ENCODE peak calls at places on chromosomes 7 and 10, in six cellular contexts. One of them, this sample, is unnamed.

GRCh38 chr7:27739301-27739913 is 555 bp upstream of the TAX1BP1 start:
- DNase-seq in mesenchymal stem cell: no peak
- DNase-seq in mesendoderm: no peak
- DNase-seq in neuronal stem cell: no peak
- DNase-seq in IMR-90: peak; percentile 70
- DNase-seq in H9: no peak
- DNase-seq in this sample: no peak

GRCh38 chr7:64992971-64993370 is 2.1 kb upstream of the ZNF117 start:
- DNase-seq in H9: no peak
- DNase-seq in mesenchymal stem cell: no peak
- DNase-seq in IMR-90: no peak
- DNase-seq in neuronal stem cell: no peak
- DNase-seq in mesendoderm: no peak
- DNase-seq in this sample: no peak

GRCh38 chr10:64036306-64036930 is 515.2 kb downstream of the REEP3 start:
- DNase-seq in neuronal stem cell: no peak
- DNase-seq in IMR-90: no peak
- DNase-seq in mesendoderm: no peak
- DNase-seq in mesenchymal stem cell: no peak
- DNase-seq in H9: no peak
- DNase-seq in this sample: no peak

GRCh38 chr7:50146692-50147091 is 53.6 kb upstream of the ZPBP start:
- DNase-seq in mesendoderm: no peak
- DNase-seq in mesenchymal stem cell: no peak
- DNase-seq in IMR-90: no peak
- DNase-seq in H9: no peak
- DNase-seq in neuronal stem cell: no peak
- DNase-seq in this sample: no peak

GRCh38 chr10:131244836-131245235 is 66.7 kb downstream of the TCERG1L start:
- DNase-seq in neuronal stem cell: no peak
- DNase-seq in H9: no peak
- DNase-seq in mesenchymal stem cell: no peak
- DNase-seq in IMR-90: no peak
- DNase-seq in mesendoderm: no peak
- DNase-seq in this sample: no peak

GRCh38 chr7:128387663-128388485 is 21.9 kb downstream of the IMPDH1 start:
- DNase-seq in neuronal stem cell: peak; percentile 92
- DNase-seq in IMR-90: peak; percentile 57
- DNase-seq in mesenchymal stem cell: peak; percentile 72
- DNase-seq in H9: peak; percentile 93
- DNase-seq in mesendoderm: peak; percentile 92
- DNase-seq in this sample: peak; percentile 39

GRCh38 chr7:29394321-29394720 is 169.3 kb upstream of the PRR15 start:
- DNase-seq in neuronal stem cell: no peak
- DNase-seq in H9: no peak
- DNase-seq in IMR-90: no peak
- DNase-seq in mesenchymal stem cell: no peak
- DNase-seq in mesendoderm: no peak
- DNase-seq in this sample: no peak

GRCh38 chr10:1741450-1741849 is 4.1 kb upstream of the ADARB2 start:
- DNase-seq in H9: no peak
- DNase-seq in neuronal stem cell: no peak
- DNase-seq in IMR-90: no peak
- DNase-seq in mesendoderm: no peak
- DNase-seq in mesenchymal stem cell: no peak
- DNase-seq in this sample: no peak

GRCh38 chr7:17140421-17140820 is 158.0 kb upstream of the AHR start:
- DNase-seq in neuronal stem cell: no peak
- DNase-seq in IMR-90: no peak
- DNase-seq in H9: no peak
- DNase-seq in mesendoderm: no peak
- DNase-seq in mesenchymal stem cell: no peak
- DNase-seq in this sample: no peak

GRCh38 chr7:151814400-151814914 is 62.5 kb downstream of the PRKAG2 start:
- DNase-seq in H9: peak; percentile 45
- DNase-seq in mesendoderm: peak; percentile 26
- DNase-seq in mesenchymal stem cell: no peak
- DNase-seq in neuronal stem cell: peak; percentile 21
- DNase-seq in IMR-90: peak; percentile 6
- DNase-seq in this sample: no peak

GRCh38 chr10:84179059-84179710 is 5.6 kb downstream of the GPR15LG start:
- DNase-seq in IMR-90: peak; percentile 27
- DNase-seq in H9: no peak
- DNase-seq in neuronal stem cell: no peak
- DNase-seq in mesenchymal stem cell: peak; percentile 24
- DNase-seq in mesendoderm: no peak
- DNase-seq in this sample: peak; percentile 4

GRCh38 chr10:60384006-60384405 is 5.7 kb downstream of the ANK3 start:
- DNase-seq in neuronal stem cell: no peak
- DNase-seq in mesendoderm: no peak
- DNase-seq in IMR-90: peak; percentile 35
- DNase-seq in mesenchymal stem cell: no peak
- DNase-seq in H9: no peak
- DNase-seq in this sample: no peak

DNA sequence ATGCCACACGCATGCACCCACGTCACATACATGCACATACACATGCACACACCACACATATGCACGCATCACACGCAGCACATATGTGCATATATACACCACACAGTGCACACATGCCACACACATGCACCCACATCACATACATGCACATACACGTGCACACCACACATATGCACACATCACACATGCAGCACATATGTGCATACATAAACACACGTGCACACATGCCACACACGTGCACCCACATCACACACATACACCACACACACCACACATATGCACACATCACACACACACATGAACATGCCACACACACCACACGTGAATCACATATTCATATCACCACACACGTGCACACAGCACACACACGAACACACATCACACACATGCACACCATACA is 338.8 kb downstream of the PTPRN2 start:
- DNase-seq in mesenchymal stem cell: no peak
- DNase-seq in IMR-90: no peak
- DNase-seq in H9: peak; percentile 5
- DNase-seq in mesendoderm: no peak
- DNase-seq in neuronal stem cell: no peak
- DNase-seq in this sample: no peak
- H3K23ac ChIP-seq in mesenchymal stem cell: no peak overlapping the region
- H3K23ac ChIP-seq in IMR-90: no peak overlapping the region
- H3K23ac ChIP-seq in H9: no peak overlapping the region
- H3K23ac ChIP-seq in mesendoderm: no peak overlapping the region
- H3K23ac ChIP-seq in neuronal stem cell: peak overlapping the region; percentile 76
- H3K23ac ChIP-seq in this sample: no peak overlapping the region

GRCh38 chr10:122162566-122163181 is 108.4 kb upstream of the BTBD16 start:
- DNase-seq in mesenchymal stem cell: peak; percentile 40
- DNase-seq in H9: no peak
- DNase-seq in mesendoderm: no peak
- DNase-seq in neuronal stem cell: peak; percentile 46
- DNase-seq in IMR-90: no peak
- DNase-seq in this sample: no peak
- H2BK5ac ChIP-seq in mesenchymal stem cell: no peak overlapping the region
- H2BK5ac ChIP-seq in H9: no peak overlapping the region
- H2BK5ac ChIP-seq in mesendoderm: peak overlapping the region; percentile 34
- H2BK5ac ChIP-seq in neuronal stem cell: peak overlapping the region; percentile 72
- H2BK5ac ChIP-seq in IMR-90: no peak overlapping the region
- H2BK5ac ChIP-seq in this sample: no peak overlapping the region

DNA sequence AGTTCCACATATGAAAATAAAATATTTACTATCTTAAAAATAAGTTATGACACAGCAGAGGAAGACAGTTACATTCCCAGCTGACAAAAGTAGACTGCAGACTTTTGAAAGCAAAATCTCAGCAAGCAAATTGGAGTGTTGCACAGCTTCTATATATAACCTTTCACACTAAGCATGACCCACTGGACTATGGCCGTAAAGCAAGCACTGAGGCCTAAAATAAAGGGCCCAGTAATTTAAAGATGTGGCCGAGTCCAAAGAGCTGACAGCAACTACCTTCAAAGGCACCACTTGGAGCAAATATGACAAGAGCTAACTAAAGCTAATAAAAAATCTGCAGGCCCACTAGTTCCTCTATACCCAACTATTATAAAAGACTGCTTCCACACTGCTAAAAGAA is 6.5 kb downstream of the GDI2 start:
- DNase-seq in mesendoderm: no peak
- DNase-seq in mesenchymal stem cell: no peak
- DNase-seq in H9: no peak
- DNase-seq in neuronal stem cell: no peak
- DNase-seq in IMR-90: no peak
- DNase-seq in this sample: no peak
- H3K4me1 ChIP-seq in mesendoderm: no peaks in the 10 kb centered on the region
- H3K4me1 ChIP-seq in mesenchymal stem cell: peaks cover 4% of the 10 kb centered on the region
- H3K4me1 ChIP-seq in H9: no peaks in the 10 kb centered on the region
- H3K4me1 ChIP-seq in neuronal stem cell: no peaks in the 10 kb centered on the region
- H3K4me1 ChIP-seq in IMR-90: peaks cover 5% of the 10 kb centered on the region
- H3K4me1 ChIP-seq in this sample: peaks cover 5% of the 10 kb centered on the region

DNA sequence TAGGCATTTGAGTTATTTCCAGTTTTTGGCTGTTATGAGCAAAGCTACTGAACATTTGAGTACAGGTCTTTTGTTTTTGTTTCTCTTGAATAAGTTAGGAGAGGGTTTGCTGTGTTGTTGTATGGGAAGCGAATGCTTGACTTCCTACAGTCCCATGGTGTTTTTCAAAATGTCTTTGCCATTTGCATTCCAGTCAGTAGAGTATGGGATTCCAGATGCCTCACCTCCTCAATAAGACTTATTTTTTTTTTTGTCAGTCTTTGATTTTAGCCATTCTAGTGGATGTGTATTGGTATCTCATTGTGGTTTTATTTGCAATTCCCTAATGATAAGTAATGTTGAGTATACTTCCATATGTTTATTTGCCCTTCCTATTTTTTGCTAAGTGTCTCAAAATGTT is 19.4 kb downstream of the CDK13 start:
- DNase-seq in H9: no peak
- DNase-seq in mesenchymal stem cell: peak; percentile 24
- DNase-seq in IMR-90: peak; percentile 64
- DNase-seq in neuronal stem cell: no peak
- DNase-seq in mesendoderm: no peak
- DNase-seq in this sample: no peak
- H3K23ac ChIP-seq in H9: no peak overlapping the region
- H3K23ac ChIP-seq in mesenchymal stem cell: no peak overlapping the region
- H3K23ac ChIP-seq in IMR-90: no peak overlapping the region
- H3K23ac ChIP-seq in neuronal stem cell: no peak overlapping the region
- H3K23ac ChIP-seq in mesendoderm: no peak overlapping the region
- H3K23ac ChIP-seq in this sample: no peak overlapping the region

GRCh38 chr7:150388306-150388705 is 9.2 kb downstream of the ZNF775 start:
- DNase-seq in IMR-90: no peak
- DNase-seq in H9: no peak
- DNase-seq in mesenchymal stem cell: no peak
- DNase-seq in neuronal stem cell: no peak
- DNase-seq in mesendoderm: no peak
- DNase-seq in this sample: no peak
- H2BK5ac ChIP-seq in IMR-90: no peak overlapping the region
- H2BK5ac ChIP-seq in H9: no peak overlapping the region
- H2BK5ac ChIP-seq in mesenchymal stem cell: no peak overlapping the region
- H2BK5ac ChIP-seq in neuronal stem cell: no peak overlapping the region
- H2BK5ac ChIP-seq in mesendoderm: no peak overlapping the region
- H2BK5ac ChIP-seq in this sample: no peak overlapping the region

GRCh38 chr7:2732959-2733584 is 45.1 kb downstream of the AMZ1 start:
- DNase-seq in mesenchymal stem cell: peak; percentile 49
- DNase-seq in neuronal stem cell: no peak
- DNase-seq in mesendoderm: no peak
- DNase-seq in IMR-90: peak; percentile 41
- DNase-seq in H9: peak; percentile 15
- DNase-seq in this sample: peak; percentile 98
- H3K4me1 ChIP-seq in mesenchymal stem cell: peaks cover 21% of the 10 kb centered on the region
- H3K4me1 ChIP-seq in neuronal stem cell: peaks cover 5% of the 10 kb centered on the region
- H3K4me1 ChIP-seq in mesendoderm: peaks cover 3% of the 10 kb centered on the region
- H3K4me1 ChIP-seq in IMR-90: peaks cover 20% of the 10 kb centered on the region
- H3K4me1 ChIP-seq in H9: no peaks in the 10 kb centered on the region
- H3K4me1 ChIP-seq in this sample: peaks cover 54% of the 10 kb centered on the region

GRCh38 chr7:38181111-38181510 is 3.1 kb downstream of the STARD3NL start:
- DNase-seq in IMR-90: no peak
- DNase-seq in H9: no peak
- DNase-seq in mesenchymal stem cell: no peak
- DNase-seq in neuronal stem cell: no peak
- DNase-seq in mesendoderm: no peak
- DNase-seq in this sample: no peak

GRCh38 chr7:38178004-38178694 is at the start of gene STARD3NL:
- DNase-seq in neuronal stem cell: peak; percentile 100
- DNase-seq in H9: peak; percentile 100
- DNase-seq in IMR-90: peak; percentile 100
- DNase-seq in mesendoderm: peak; percentile 100
- DNase-seq in mesenchymal stem cell: peak; percentile 100
- DNase-seq in this sample: peak; percentile 99

GRCh38 chr7:38177621-38178003 is 433 bp upstream of the STARD3NL start:
- DNase-seq in H9: no peak
- DNase-seq in IMR-90: no peak
- DNase-seq in mesendoderm: no peak
- DNase-seq in mesenchymal stem cell: no peak
- DNase-seq in neuronal stem cell: no peak
- DNase-seq in this sample: no peak

GRCh38 chr7:38178695-38179344 is 775 bp downstream of the STARD3NL start:
- DNase-seq in mesendoderm: no peak
- DNase-seq in H9: no peak
- DNase-seq in mesenchymal stem cell: peak; percentile 82
- DNase-seq in neuronal stem cell: peak; percentile 12
- DNase-seq in IMR-90: peak; percentile 54
- DNase-seq in this sample: no peak

DNA sequence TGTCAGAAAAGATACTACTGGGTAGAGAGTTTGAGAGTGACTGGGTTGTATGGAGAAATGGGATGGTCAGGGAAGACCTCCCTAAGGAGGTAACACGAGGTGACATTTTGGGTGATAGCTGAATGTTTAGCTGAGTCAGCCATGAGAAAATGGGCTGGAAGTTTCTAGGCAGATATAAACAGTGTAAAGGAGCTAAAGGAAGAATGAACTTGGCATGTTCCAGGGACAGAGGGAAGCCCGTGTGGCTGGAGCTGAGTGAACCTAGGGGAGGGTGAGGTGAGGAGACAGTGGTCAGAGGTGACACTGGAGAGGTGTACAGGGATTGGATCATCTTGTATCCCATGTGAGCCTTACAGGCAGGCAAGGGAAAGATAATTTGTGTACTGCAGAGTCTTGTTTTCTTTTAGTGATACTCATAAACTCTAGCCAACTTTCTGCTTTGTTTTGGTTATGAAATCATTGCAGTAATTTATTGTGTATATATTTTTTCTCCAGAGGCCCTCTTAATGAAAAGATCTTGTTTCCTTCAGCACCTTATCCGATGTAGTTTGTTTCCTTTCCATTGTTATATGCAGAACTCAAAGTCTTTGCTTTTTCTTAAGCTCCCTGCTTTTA is 1.8 kb downstream of the STARD3NL start:
- DNase-seq in mesendoderm: peak; percentile 11
- DNase-seq in H9: no peak
- DNase-seq in mesenchymal stem cell: peak; percentile 48
- DNase-seq in neuronal stem cell: no peak
- DNase-seq in IMR-90: peak; percentile 37
- DNase-seq in this sample: no peak
- H3K23ac ChIP-seq in mesendoderm: no peak overlapping the region
- H3K23ac ChIP-seq in H9: no peak overlapping the region
- H3K23ac ChIP-seq in mesenchymal stem cell: no peak overlapping the region
- H3K23ac ChIP-seq in neuronal stem cell: no peak overlapping the region
- H3K23ac ChIP-seq in IMR-90: no peak overlapping the region
- H3K23ac ChIP-seq in this sample: no peak overlapping the region

GRCh38 chr10:101670635-101671034 is 24.3 kb downstream of the FBXW4 start:
- DNase-seq in mesenchymal stem cell: no peak
- DNase-seq in H9: no peak
- DNase-seq in neuronal stem cell: no peak
- DNase-seq in IMR-90: no peak
- DNase-seq in mesendoderm: no peak
- DNase-seq in this sample: no peak
- H2BK5ac ChIP-seq in mesenchymal stem cell: no peak overlapping the region
- H2BK5ac ChIP-seq in H9: no peak overlapping the region
- H2BK5ac ChIP-seq in neuronal stem cell: no peak overlapping the region
- H2BK5ac ChIP-seq in IMR-90: no peak overlapping the region
- H2BK5ac ChIP-seq in mesendoderm: no peak overlapping the region
- H2BK5ac ChIP-seq in this sample: no peak overlapping the region

This sample was measured in trophoblast cell.